ENCODE peak calls at places on chromosomes 11 and 22, in five cellular contexts. O is EL, R is WTC11, Q is heart left ventricle, W is amniotic stem cell. S is an unnamed sample.

GRCh38 chr22:46078241-46079092 is 71.9 kb upstream of the PPARA start:
- DNase-seq in R (peak), Q (peak), W (no peak), O (peak), S (peak)

GRCh38 chr22:39515266-39516050 is 4.9 kb upstream of the ATF4 start:
- DNase-seq in R (no peak), O (no peak), Q (no peak), W (no peak), S (no peak)

GRCh38 chr22:42837556-42837955 is 19.5 kb downstream of the ARFGAP3 start:
- DNase-seq in Q (no peak), O (no peak), W (no peak), R (no peak), S (no peak)

GRCh38 chr11:4890279-4890678 is 8.6 kb downstream of the OR51T1 start:
- DNase-seq in R (no peak), O (no peak), W (no peak), Q (no peak), S (no peak)

GRCh38 chr11:17979770-17980371 is 33.0 kb downstream of the SERGEF start:
- DNase-seq in Q (no peak), W (no peak), O (peak), R (peak), S (no peak)

GRCh38 chr11:120216426-120217102 is 5.7 kb downstream of the OAF start:
- DNase-seq in O (no peak), R (no peak), W (no peak), Q (no peak), S (no peak)

GRCh38 chr22:39414886-39415285 is 15.3 kb downstream of the TAB1 start:
- DNase-seq in W (no peak), O (no peak), Q (peak), R (no peak), S (no peak)

GRCh38 chr11:78763664-78764063 is 189.0 kb upstream of the NARS2 start:
- DNase-seq in O (no peak), R (no peak), W (no peak), Q (no peak), S (no peak)

GRCh38 chr11:34632105-34632780 is 11.3 kb downstream of the EHF start:
- DNase-seq in R (no peak), O (no peak), W (no peak), Q (peak), S (no peak)

GRCh38 chr11:33575311-33575710 is 125.3 kb downstream of the C11orf91 start:
- DNase-seq in Q (no peak), R (no peak), W (no peak), O (no peak), S (no peak)

GRCh38 chr11:60371854-60372253 is 6.5 kb upstream of the MS4A7 start:
- DNase-seq in O (no peak), R (no peak), W (no peak), Q (no peak), S (no peak)

GRCh38 chr11:120168108-120168959 is 30.4 kb upstream of the TRIM29 start:
- DNase-seq in Q (no peak), W (no peak), O (no peak), R (no peak), S (no peak)

GRCh38 chr22:24953294-24954113 is 988 bp downstream of the KIAA1671 start:
- DNase-seq in W (no peak), R (no peak), Q (peak), O (no peak), S (no peak)

GRCh38 chr11:2644844-2645778 is 54.7 kb downstream of the KCNQ1OT1 start:
- DNase-seq in R (no peak), O (no peak), W (no peak), Q (no peak), S (no peak)

GRCh38 chr11:100984668-100985067 is 144.9 kb downstream of the PGR start:
- DNase-seq in O (no peak), W (no peak), Q (no peak), R (no peak), S (no peak)

GRCh38 chr11:70072471-70073187 is 5.5 kb upstream of the ANO1 start:
- DNase-seq in W (no peak), Q (peak), R (no peak), O (no peak), S (no peak)

GRCh38 chr11:109733245-109733644 is 311.3 kb downstream of the C11orf87 start:
- DNase-seq in R (no peak), W (no peak), O (peak), Q (no peak), S (peak)

GRCh38 chr11:45982656-45983470 is 60.4 kb downstream of the LARGE2 start:
- DNase-seq in W (peak), Q (peak), R (peak), O (peak), S (no peak)

GRCh38 chr11:72570893-72571741 is 103.1 kb downstream of the PDE2A start:
- DNase-seq in W (no peak), Q (no peak), O (no peak), R (no peak), S (no peak)

GRCh38 chr22:30266445-30267381 is at the start of gene OSM:
- DNase-seq in Q (peak), O (no peak), R (no peak), W (no peak), S (no peak)

GRCh38 chr11:118051611-118052461 is 25.0 kb upstream of the TMPRSS4 start:
- DNase-seq in O (no peak), R (no peak), W (no peak), Q (no peak), S (no peak)

GRCh38 chr22:24424001-24424900 is 3.1 kb upstream of the ADORA2A start:
- DNase-seq in O (peak), Q (no peak), W (no peak), R (peak), S (no peak)

GRCh38 chr11:44191322-44192014 is 96.0 kb downstream of the EXT2 start:
- DNase-seq in R (no peak), W (no peak), O (no peak), Q (no peak), S (no peak)

GRCh38 chr22:50276143-50276542 is 6.0 kb upstream of the MAPK11 start:
- DNase-seq in Q (no peak), W (no peak), R (peak), O (no peak), S (no peak)

GRCh38 chr11:118287006-118287405 is 17.5 kb upstream of the CD3E start:
- DNase-seq in O (peak), Q (no peak), W (no peak), R (no peak), S (peak)

GRCh38 chr11:67369801-67370284 is 3.6 kb downstream of the CLCF1 start:
- DNase-seq in Q (no peak), R (no peak), W (no peak), O (peak), S (no peak)

GRCh38 chr22:41589260-41589600 is 410 bp downstream of the PMM1 start:
- DNase-seq in Q (no peak), R (peak), O (peak), W (no peak), S (no peak)

GRCh38 chr11:91396243-91397133 is 828.1 kb upstream of the FAT3 start:
- DNase-seq in O (no peak), W (no peak), R (no peak), Q (no peak), S (no peak)

GRCh38 chr22:26479792-26480610 is 3.6 kb downstream of the HPS4 start:
- DNase-seq in O (no peak), Q (no peak), R (no peak), W (no peak), S (no peak)